ENCODE peak calls at places on chromosomes 7 and 10, in eight cellular contexts. C is suprapubic skin; Z is aorta; J is neuronal stem cell; N is HepG2; M is ovary; E is lower lobe of right lung; O is CD4-positive, CD25-positive, alpha-beta regulatory T cell. X is an unnamed sample.

GRCh38 chr10:48536916-48537890 is 67.7 kb downstream of the ARHGAP22 start:
- DNase-seq in N (no peak), E (no peak), M (no peak), O (no peak), Z (no peak), J (no peak), C (no peak), X (peak; percentile 72)

GRCh38 chr7:141640239-141640840 is 61.6 kb downstream of the DENND11 start:
- DNase-seq in Z (no peak), M (no peak), O (no peak), N (no peak), E (no peak), C (no peak), J (no peak), X (no peak)

GRCh38 chr10:12235796-12236195 is 39.8 kb downstream of the CDC123 start:
- DNase-seq in O (no peak), N (peak; percentile 69), M (no peak), C (no peak), Z (no peak), E (no peak), J (no peak), X (no peak)

GRCh38 chr7:149856-150636 is 42.3 kb upstream of the FAM20C start:
- DNase-seq in N (no peak), C (peak; percentile 79), E (peak; percentile 84), M (peak; percentile 57), J (no peak), O (peak; percentile 23), Z (peak; percentile 84), X (no peak)

GRCh38 chr10:115909037-115909436 is 364.0 kb downstream of the GFRA1 start:
- DNase-seq in Z (no peak), J (no peak), M (no peak), C (no peak), N (no peak), O (no peak), E (no peak), X (no peak)

GRCh38 chr7:114229251-114229650 is 185.4 kb upstream of the FOXP2 start:
- DNase-seq in Z (no peak), N (no peak), J (no peak), M (no peak), C (no peak), E (no peak), O (no peak), X (no peak)

GRCh38 chr7:85567983-85568382 is 381.1 kb upstream of the SEMA3D start:
- DNase-seq in M (no peak), J (no peak), C (no peak), N (no peak), Z (no peak), E (no peak), O (no peak), X (no peak)

GRCh38 chr7:2864999-2865670 is 21.0 kb upstream of the GNA12 start:
- DNase-seq in C (peak; percentile 90), Z (peak; percentile 82), N (peak; percentile 59), E (peak; percentile 67), M (peak; percentile 85), O (peak; percentile 64), J (peak; percentile 82), X (no peak)

GRCh38 chr10:90197766-90198165 is 496.4 kb downstream of the KIF20B start:
- DNase-seq in Z (no peak), N (no peak), O (no peak), M (no peak), C (no peak), E (no peak), J (no peak), X (no peak)

GRCh38 chr10:101851411-101852116 is 8.0 kb upstream of the KCNIP2 start:
- DNase-seq in O (no peak), M (no peak), Z (no peak), J (no peak), N (no peak), C (no peak), E (no peak), X (no peak)

GRCh38 chr7:66183700-66184099 is 21.4 kb upstream of the TPST1 start:
- DNase-seq in C (no peak), O (no peak), J (no peak), M (no peak), Z (no peak), N (no peak), E (no peak), X (no peak)

GRCh38 chr7:70620333-70621055 is 511.4 kb upstream of the GALNT17 start:
- DNase-seq in N (no peak), C (no peak), O (no peak), Z (no peak), E (no peak), M (no peak), J (no peak), X (no peak)

GRCh38 chr7:32518534-32519140 is 23.3 kb downstream of the AVL9 start:
- DNase-seq in M (no peak), C (no peak), Z (no peak), O (no peak), E (no peak), J (peak; percentile 51), N (peak; percentile 41), X (no peak)

GRCh38 chr7:100895701-100895955 is at the start of gene ACHE:
- DNase-seq in J (no peak), C (no peak), N (no peak), Z (no peak), M (no peak), E (no peak), O (no peak), X (no peak)

GRCh38 chr7:100896743-100897051 is 1.0 kb upstream of the ACHE start:
- DNase-seq in M (no peak), J (no peak), N (no peak), Z (no peak), E (no peak), C (no peak), O (no peak), X (no peak)

GRCh38 chr7:100893910-100894763 is 1.6 kb downstream of the ACHE start:
- DNase-seq in C (no peak), J (no peak), M (no peak), N (no peak), E (no peak), O (no peak), Z (no peak), X (no peak)

GRCh38 chr7:100895956-100896742 is 461 bp upstream of the ACHE start:
- DNase-seq in C (peak; percentile 71), Z (peak; percentile 81), J (no peak), E (no peak), M (peak; percentile 45), N (no peak), O (no peak), X (no peak)

GRCh38 chr7:100894860-100895700 is 608 bp downstream of the ACHE start:
- DNase-seq in N (no peak), Z (peak; percentile 88), M (peak; percentile 71), O (peak; percentile 36), C (peak; percentile 76), E (no peak), J (peak; percentile 86), X (no peak)
- H3K4me3 ChIP-seq in N (peak overlapping the region; percentile 69), Z (peak overlapping the region; percentile 14), M (peak overlapping the region; percentile 41), O (no peak overlapping the region), C (peak overlapping the region; percentile 49), E (peak overlapping the region; percentile 58), J (peak overlapping the region; percentile 75), X (peak overlapping the region; percentile 47)

GRCh38 chr7:38222481-38223096 is 44.5 kb downstream of the STARD3NL start:
- DNase-seq in Z (no peak), M (no peak), J (peak; percentile 35), C (no peak), E (no peak), N (peak; percentile 51), O (peak; percentile 20), X (no peak)
- H3K4me1 ChIP-seq in Z (peaks cover 2% of the 10 kb centered on the region), M (no peaks in the 10 kb centered on the region), J (no peaks in the 10 kb centered on the region), C (peaks cover 4% of the 10 kb centered on the region), E (peaks cover 9% of the 10 kb centered on the region), N (no peaks in the 10 kb centered on the region), O (peaks cover 3% of the 10 kb centered on the region), X (no peaks in the 10 kb centered on the region)

GRCh38 chr7:25852995-25853713 is 298.8 kb upstream of the NFE2L3 start:
- DNase-seq in C (no peak), E (no peak), J (no peak), M (no peak), Z (no peak), N (no peak), O (no peak), X (no peak)

GRCh38 chr7:25851332-25852248 is 300.4 kb upstream of the NFE2L3 start:
- DNase-seq in J (no peak), O (peak; percentile 23), C (peak; percentile 89), Z (peak; percentile 94), N (peak; percentile 46), E (peak; percentile 78), M (peak; percentile 91), X (no peak)

GRCh38 chr7:25850730-25851129 is 301.3 kb upstream of the NFE2L3 start:
- DNase-seq in E (no peak), Z (no peak), O (no peak), N (no peak), C (no peak), M (no peak), J (no peak), X (no peak)

GRCh38 chr7:25854059-25854458 is 297.9 kb upstream of the NFE2L3 start:
- DNase-seq in N (no peak), C (no peak), O (no peak), M (no peak), Z (no peak), J (no peak), E (no peak), X (no peak)

GRCh38 chr7:25852249-25852994 is 299.6 kb upstream of the NFE2L3 start:
- DNase-seq in E (no peak), C (no peak), Z (peak; percentile 80), M (peak; percentile 40), J (no peak), O (no peak), N (no peak), X (no peak)
- H3K4me3 ChIP-seq in E (peak overlapping the region; percentile 27), C (peak overlapping the region; percentile 39), Z (no peak overlapping the region), M (peak overlapping the region; percentile 21), J (peak overlapping the region; percentile 57), O (no peak overlapping the region), N (peak overlapping the region; percentile 50), X (peak overlapping the region; percentile 19)

GRCh38 chr7:143384741-143385631 is 3.8 kb downstream of the ZYX start:
- DNase-seq in Z (peak; percentile 72), O (no peak), J (no peak), E (peak; percentile 65), C (no peak), N (no peak), M (peak; percentile 50), X (no peak)

GRCh38 chr7:143383642-143383957 is 2.5 kb downstream of the ZYX start:
- DNase-seq in J (no peak), O (no peak), N (no peak), Z (peak; percentile 57), C (no peak), E (no peak), M (no peak), X (no peak)

GRCh38 chr7:143382126-143382790 is 1.1 kb downstream of the ZYX start:
- DNase-seq in C (no peak), E (no peak), N (no peak), Z (peak; percentile 76), O (no peak), M (no peak), J (no peak), X (no peak)

GRCh38 chr7:143382791-143383641 is 1.9 kb downstream of the ZYX start:
- DNase-seq in N (no peak), M (no peak), E (no peak), O (no peak), C (no peak), Z (peak; percentile 76), J (no peak), X (no peak)

DNA sequence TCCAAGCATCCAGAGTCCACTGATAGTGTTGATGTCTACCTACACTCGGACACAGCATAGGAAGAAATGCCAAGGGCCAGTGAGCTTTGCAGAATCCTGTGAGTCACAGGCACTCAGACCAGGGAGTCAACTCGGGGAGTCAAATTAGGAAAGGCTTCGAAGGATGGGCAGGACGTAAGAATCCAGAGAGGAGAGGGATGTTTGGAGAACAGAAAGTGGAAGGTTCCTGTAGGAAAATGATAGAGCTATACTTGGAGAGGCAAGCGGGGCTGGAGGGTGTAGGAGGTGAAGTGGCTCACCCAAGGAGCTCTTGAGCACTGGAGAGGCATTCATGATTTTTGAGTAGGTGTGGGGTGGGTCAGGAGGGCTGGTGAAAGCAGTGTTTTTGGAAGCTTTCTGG is 3.0 kb downstream of the ZYX start:
- DNase-seq in E (no peak), J (no peak), O (no peak), C (no peak), N (no peak), Z (peak; percentile 59), M (no peak), X (no peak)
- H3K4me1 ChIP-seq in E (peaks cover 72% of the 10 kb centered on the region), J (peaks cover 19% of the 10 kb centered on the region), O (peaks cover 63% of the 10 kb centered on the region), C (peaks cover 78% of the 10 kb centered on the region), N (peaks cover 69% of the 10 kb centered on the region), Z (peaks cover 2% of the 10 kb centered on the region), M (peaks cover 26% of the 10 kb centered on the region), X (peaks cover 65% of the 10 kb centered on the region)